ENCODE peak calls at places on chromosomes 2 and 18, in ten cellular contexts. One of them, this sample, is unnamed.

GRCh38 chr2:177489719-177490301 is 97.2 kb downstream of the AGPS start:
- DNase-seq in K562: peak
- DNase-seq in suprapubic skin: no peak
- DNase-seq in HCT116: peak
- DNase-seq in sigmoid colon: no peak
- DNase-seq in spleen: no peak
- DNase-seq in upper lobe of left lung: no peak
- DNase-seq in prostate gland: no peak
- DNase-seq in breast epithelium: no peak
- DNase-seq in H1: no peak
- DNase-seq in this sample: no peak

GRCh38 chr18:49618741-49619392 is 57.0 kb downstream of the LIPG start:
- DNase-seq in prostate gland: peak
- DNase-seq in sigmoid colon: no peak
- DNase-seq in spleen: no peak
- DNase-seq in HCT116: no peak
- DNase-seq in breast epithelium: no peak
- DNase-seq in suprapubic skin: no peak
- DNase-seq in K562: no peak
- DNase-seq in upper lobe of left lung: no peak
- DNase-seq in H1: no peak
- DNase-seq in this sample: no peak

GRCh38 chr2:136167721-136168470 is 49.9 kb upstream of the CXCR4 start:
- DNase-seq in HCT116: no peak
- DNase-seq in sigmoid colon: no peak
- DNase-seq in upper lobe of left lung: no peak
- DNase-seq in breast epithelium: no peak
- DNase-seq in prostate gland: no peak
- DNase-seq in spleen: no peak
- DNase-seq in H1: no peak
- DNase-seq in suprapubic skin: no peak
- DNase-seq in K562: no peak
- DNase-seq in this sample: no peak

GRCh38 chr2:39609917-39610316 is 55.8 kb upstream of the TMEM178A start:
- DNase-seq in H1: no peak
- DNase-seq in upper lobe of left lung: no peak
- DNase-seq in HCT116: no peak
- DNase-seq in K562: no peak
- DNase-seq in prostate gland: no peak
- DNase-seq in breast epithelium: no peak
- DNase-seq in sigmoid colon: no peak
- DNase-seq in suprapubic skin: no peak
- DNase-seq in spleen: no peak
- DNase-seq in this sample: no peak

GRCh38 chr2:185144159-185144919 is 546.0 kb downstream of the ZNF804A start:
- DNase-seq in breast epithelium: no peak
- DNase-seq in HCT116: no peak
- DNase-seq in sigmoid colon: no peak
- DNase-seq in suprapubic skin: no peak
- DNase-seq in H1: no peak
- DNase-seq in prostate gland: no peak
- DNase-seq in upper lobe of left lung: peak
- DNase-seq in K562: no peak
- DNase-seq in spleen: no peak
- DNase-seq in this sample: no peak

GRCh38 chr2:189526241-189526640 is 54.3 kb downstream of the SLC40A1 start:
- DNase-seq in upper lobe of left lung: no peak
- DNase-seq in spleen: no peak
- DNase-seq in suprapubic skin: no peak
- DNase-seq in prostate gland: no peak
- DNase-seq in K562: no peak
- DNase-seq in HCT116: no peak
- DNase-seq in sigmoid colon: no peak
- DNase-seq in breast epithelium: no peak
- DNase-seq in H1: no peak
- DNase-seq in this sample: no peak

GRCh38 chr18:49697757-49698595 is 115.4 kb downstream of the ACAA2 start:
- DNase-seq in sigmoid colon: no peak
- DNase-seq in breast epithelium: no peak
- DNase-seq in spleen: no peak
- DNase-seq in upper lobe of left lung: no peak
- DNase-seq in HCT116: no peak
- DNase-seq in K562: no peak
- DNase-seq in prostate gland: no peak
- DNase-seq in suprapubic skin: no peak
- DNase-seq in H1: no peak
- DNase-seq in this sample: no peak

GRCh38 chr2:126444511-126444910 is 211.4 kb upstream of the GYPC start:
- DNase-seq in suprapubic skin: no peak
- DNase-seq in prostate gland: no peak
- DNase-seq in H1: no peak
- DNase-seq in HCT116: no peak
- DNase-seq in K562: no peak
- DNase-seq in spleen: no peak
- DNase-seq in breast epithelium: no peak
- DNase-seq in upper lobe of left lung: no peak
- DNase-seq in sigmoid colon: no peak
- DNase-seq in this sample: no peak

GRCh38 chr2:149365826-149366583 is 35.6 kb downstream of the LYPD6 start:
- DNase-seq in prostate gland: peak
- DNase-seq in suprapubic skin: no peak
- DNase-seq in K562: no peak
- DNase-seq in sigmoid colon: no peak
- DNase-seq in spleen: no peak
- DNase-seq in breast epithelium: no peak
- DNase-seq in upper lobe of left lung: no peak
- DNase-seq in HCT116: peak
- DNase-seq in H1: no peak
- DNase-seq in this sample: peak
- TF ChIP-seq POLR2AphosphoS5 in prostate gland: no peak
- TF ChIP-seq POLR2AphosphoS5 in suprapubic skin: no peak
- TF ChIP-seq POLR2AphosphoS5 in K562: no peak
- TF ChIP-seq POLR2AphosphoS5 in sigmoid colon: no peak
- TF ChIP-seq POLR2AphosphoS5 in spleen: no peak
- TF ChIP-seq POLR2AphosphoS5 in breast epithelium: no peak
- TF ChIP-seq POLR2AphosphoS5 in upper lobe of left lung: no peak
- TF ChIP-seq POLR2AphosphoS5 in HCT116: no peak
- TF ChIP-seq POLR2AphosphoS5 in H1: no peak
- TF ChIP-seq POLR2AphosphoS5 in this sample: no peak

GRCh38 chr2:170288859-170289258 is 110.9 kb downstream of the MYO3B start:
- DNase-seq in upper lobe of left lung: no peak
- DNase-seq in K562: no peak
- DNase-seq in suprapubic skin: no peak
- DNase-seq in H1: no peak
- DNase-seq in prostate gland: no peak
- DNase-seq in spleen: no peak
- DNase-seq in HCT116: no peak
- DNase-seq in sigmoid colon: no peak
- DNase-seq in breast epithelium: no peak
- DNase-seq in this sample: no peak

GRCh38 chr2:170282851-170283250 is 104.9 kb downstream of the MYO3B start:
- DNase-seq in HCT116: no peak
- DNase-seq in suprapubic skin: no peak
- DNase-seq in H1: no peak
- DNase-seq in breast epithelium: no peak
- DNase-seq in sigmoid colon: no peak
- DNase-seq in K562: no peak
- DNase-seq in prostate gland: no peak
- DNase-seq in spleen: no peak
- DNase-seq in upper lobe of left lung: no peak
- DNase-seq in this sample: no peak

DNA sequence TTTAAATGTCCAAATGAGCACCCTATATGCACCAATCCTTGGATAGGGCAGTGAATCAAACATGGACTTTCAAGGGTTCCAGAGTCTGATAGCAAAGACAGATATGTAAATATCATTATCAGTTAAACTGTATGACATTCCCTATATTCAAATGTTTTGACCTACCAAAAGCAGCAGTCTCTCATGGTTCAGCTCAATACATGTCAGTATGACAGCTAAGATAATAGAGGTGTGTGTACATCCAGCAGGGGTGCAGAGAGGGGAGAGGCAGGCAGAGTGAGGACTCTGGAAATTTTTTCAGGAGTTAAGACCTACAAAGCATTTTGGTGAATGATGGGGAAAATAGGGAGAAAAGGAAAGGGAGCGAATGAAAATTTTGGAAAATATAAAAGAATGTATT is 106.3 kb downstream of the MYO3B start:
- DNase-seq in H1: no peak
- DNase-seq in sigmoid colon: no peak
- DNase-seq in breast epithelium: no peak
- DNase-seq in HCT116: no peak
- DNase-seq in K562: no peak
- DNase-seq in prostate gland: no peak
- DNase-seq in suprapubic skin: no peak
- DNase-seq in upper lobe of left lung: no peak
- DNase-seq in spleen: no peak
- DNase-seq in this sample: no peak
- TF ChIP-seq POLR2AphosphoS5 in H1: no peak
- TF ChIP-seq POLR2AphosphoS5 in sigmoid colon: no peak
- TF ChIP-seq POLR2AphosphoS5 in breast epithelium: no peak
- TF ChIP-seq POLR2AphosphoS5 in HCT116: no peak
- TF ChIP-seq POLR2AphosphoS5 in K562: no peak
- TF ChIP-seq POLR2AphosphoS5 in prostate gland: no peak
- TF ChIP-seq POLR2AphosphoS5 in suprapubic skin: no peak
- TF ChIP-seq POLR2AphosphoS5 in upper lobe of left lung: no peak
- TF ChIP-seq POLR2AphosphoS5 in spleen: no peak
- TF ChIP-seq POLR2AphosphoS5 in this sample: no peak

GRCh38 chr2:207135801-207136457 is 29.8 kb downstream of the KLF7 start:
- DNase-seq in spleen: no peak
- DNase-seq in suprapubic skin: no peak
- DNase-seq in prostate gland: no peak
- DNase-seq in upper lobe of left lung: no peak
- DNase-seq in breast epithelium: no peak
- DNase-seq in HCT116: no peak
- DNase-seq in K562: no peak
- DNase-seq in sigmoid colon: no peak
- DNase-seq in H1: no peak
- DNase-seq in this sample: no peak

GRCh38 chr2:207133862-207134519 is 31.8 kb downstream of the KLF7 start:
- DNase-seq in prostate gland: peak
- DNase-seq in H1: no peak
- DNase-seq in suprapubic skin: no peak
- DNase-seq in sigmoid colon: peak
- DNase-seq in upper lobe of left lung: no peak
- DNase-seq in K562: no peak
- DNase-seq in HCT116: no peak
- DNase-seq in spleen: no peak
- DNase-seq in breast epithelium: peak
- DNase-seq in this sample: no peak

GRCh38 chr2:207136872-207137271 is 28.9 kb downstream of the KLF7 start:
- DNase-seq in sigmoid colon: no peak
- DNase-seq in K562: no peak
- DNase-seq in spleen: no peak
- DNase-seq in HCT116: no peak
- DNase-seq in H1: no peak
- DNase-seq in breast epithelium: no peak
- DNase-seq in suprapubic skin: no peak
- DNase-seq in upper lobe of left lung: no peak
- DNase-seq in prostate gland: no peak
- DNase-seq in this sample: no peak

GRCh38 chr2:207133493-207133861 is 32.3 kb downstream of the KLF7 start:
- DNase-seq in suprapubic skin: no peak
- DNase-seq in K562: no peak
- DNase-seq in HCT116: no peak
- DNase-seq in spleen: no peak
- DNase-seq in H1: no peak
- DNase-seq in upper lobe of left lung: no peak
- DNase-seq in breast epithelium: no peak
- DNase-seq in prostate gland: no peak
- DNase-seq in sigmoid colon: no peak
- DNase-seq in this sample: no peak

GRCh38 chr2:207135340-207135739 is 30.4 kb downstream of the KLF7 start:
- DNase-seq in upper lobe of left lung: no peak
- DNase-seq in HCT116: no peak
- DNase-seq in breast epithelium: no peak
- DNase-seq in spleen: no peak
- DNase-seq in K562: no peak
- DNase-seq in H1: no peak
- DNase-seq in suprapubic skin: no peak
- DNase-seq in prostate gland: no peak
- DNase-seq in sigmoid colon: no peak
- DNase-seq in this sample: no peak
- TF ChIP-seq POLR2AphosphoS5 in upper lobe of left lung: peak
- TF ChIP-seq POLR2AphosphoS5 in HCT116: no peak
- TF ChIP-seq POLR2AphosphoS5 in breast epithelium: no peak
- TF ChIP-seq POLR2AphosphoS5 in spleen: no peak
- TF ChIP-seq POLR2AphosphoS5 in K562: no peak
- TF ChIP-seq POLR2AphosphoS5 in H1: no peak
- TF ChIP-seq POLR2AphosphoS5 in suprapubic skin: no peak
- TF ChIP-seq POLR2AphosphoS5 in prostate gland: no peak
- TF ChIP-seq POLR2AphosphoS5 in sigmoid colon: no peak
- TF ChIP-seq POLR2AphosphoS5 in this sample: no peak

GRCh38 chr2:216217904-216218260 is 108.7 kb downstream of the XRCC5 start:
- DNase-seq in suprapubic skin: no peak
- DNase-seq in H1: no peak
- DNase-seq in sigmoid colon: no peak
- DNase-seq in breast epithelium: no peak
- DNase-seq in HCT116: no peak
- DNase-seq in prostate gland: no peak
- DNase-seq in upper lobe of left lung: no peak
- DNase-seq in spleen: no peak
- DNase-seq in K562: no peak
- DNase-seq in this sample: no peak

GRCh38 chr2:216214768-216215167 is 105.6 kb downstream of the XRCC5 start:
- DNase-seq in HCT116: no peak
- DNase-seq in sigmoid colon: no peak
- DNase-seq in K562: no peak
- DNase-seq in breast epithelium: no peak
- DNase-seq in spleen: no peak
- DNase-seq in upper lobe of left lung: no peak
- DNase-seq in suprapubic skin: no peak
- DNase-seq in prostate gland: no peak
- DNase-seq in H1: no peak
- DNase-seq in this sample: no peak

GRCh38 chr2:216219866-216220265 is 110.7 kb downstream of the XRCC5 start:
- DNase-seq in K562: no peak
- DNase-seq in HCT116: no peak
- DNase-seq in upper lobe of left lung: no peak
- DNase-seq in suprapubic skin: no peak
- DNase-seq in sigmoid colon: no peak
- DNase-seq in breast epithelium: no peak
- DNase-seq in H1: no peak
- DNase-seq in spleen: no peak
- DNase-seq in prostate gland: no peak
- DNase-seq in this sample: no peak

GRCh38 chr2:216215991-216216390 is 106.8 kb downstream of the XRCC5 start:
- DNase-seq in K562: peak
- DNase-seq in H1: no peak
- DNase-seq in upper lobe of left lung: no peak
- DNase-seq in HCT116: no peak
- DNase-seq in breast epithelium: no peak
- DNase-seq in prostate gland: no peak
- DNase-seq in sigmoid colon: no peak
- DNase-seq in suprapubic skin: no peak
- DNase-seq in spleen: no peak
- DNase-seq in this sample: no peak

DNA sequence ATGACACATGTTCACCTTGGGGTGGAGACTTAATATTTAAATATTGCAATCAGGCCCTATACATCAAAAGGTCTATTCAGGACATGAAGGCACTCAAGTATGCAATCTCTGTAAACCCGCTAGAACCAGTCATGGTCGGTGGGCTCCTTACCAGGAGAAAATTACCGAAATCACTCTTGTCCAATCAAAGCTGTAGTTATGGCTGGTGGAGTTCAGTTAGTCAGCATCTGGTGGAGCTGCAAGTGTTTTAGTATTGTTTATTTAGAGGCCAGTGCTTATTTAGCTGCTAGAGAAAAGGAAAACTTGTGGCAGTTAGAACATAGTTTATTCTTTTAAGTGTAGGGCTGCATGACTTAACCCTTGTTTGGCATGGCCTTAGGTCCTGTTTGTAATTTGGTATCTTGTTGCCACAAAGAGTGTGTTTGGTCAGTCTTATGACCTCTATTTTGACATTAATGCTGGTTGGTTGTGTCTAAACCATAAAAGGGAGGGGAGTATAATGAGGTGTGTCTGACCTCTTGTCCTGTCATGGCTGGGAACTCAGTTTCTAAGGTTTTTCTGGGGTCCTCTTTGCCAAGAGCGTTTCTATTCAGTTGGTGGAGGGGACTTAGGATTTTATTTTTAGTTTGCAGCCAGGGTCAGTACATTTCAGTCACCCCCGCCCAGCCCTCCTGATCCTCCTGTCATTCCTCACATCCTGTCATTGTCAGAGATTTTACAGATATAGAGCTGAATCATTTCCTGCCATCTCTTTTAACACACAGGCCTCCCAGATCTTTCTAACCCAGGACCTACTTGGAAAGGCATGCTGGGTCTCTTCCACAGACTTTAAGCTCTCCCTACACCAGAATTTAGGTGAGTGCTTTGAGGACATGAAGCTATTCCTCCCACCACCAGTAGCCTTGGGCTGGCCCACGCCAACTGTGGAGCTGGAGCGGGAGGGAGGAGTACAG is 108.1 kb downstream of the XRCC5 start:
- DNase-seq in spleen: peak
- DNase-seq in suprapubic skin: no peak
- DNase-seq in prostate gland: no peak
- DNase-seq in upper lobe of left lung: no peak
- DNase-seq in HCT116: no peak
- DNase-seq in sigmoid colon: no peak
- DNase-seq in breast epithelium: no peak
- DNase-seq in H1: no peak
- DNase-seq in K562: peak
- DNase-seq in this sample: no peak
- TF ChIP-seq POLR2AphosphoS5 in spleen: no peak
- TF ChIP-seq POLR2AphosphoS5 in suprapubic skin: no peak
- TF ChIP-seq POLR2AphosphoS5 in prostate gland: no peak
- TF ChIP-seq POLR2AphosphoS5 in upper lobe of left lung: no peak
- TF ChIP-seq POLR2AphosphoS5 in HCT116: no peak
- TF ChIP-seq POLR2AphosphoS5 in sigmoid colon: no peak
- TF ChIP-seq POLR2AphosphoS5 in breast epithelium: no peak
- TF ChIP-seq POLR2AphosphoS5 in H1: no peak
- TF ChIP-seq POLR2AphosphoS5 in K562: no peak
- TF ChIP-seq POLR2AphosphoS5 in this sample: no peak

This sample was measured in stomach.